ENCODE peak calls at places on chromosomes 1 and 21, in ten cellular contexts. J is IMR-90; Q is cardiac muscle cell; N is AG10803; P is CD8-positive, alpha-beta T cell; U is lower leg skin; R is GM23338; G is HL-60; H is tibial nerve; B is mesothelial cell of epicardium. D is an unnamed sample.

GRCh38 chr1:67599085-67599484 is 85.9 kb upstream of the GADD45A start:
- DNase-seq in J (no peak), P (no peak), R (no peak), Q (peak; percentile 36), H (no peak), N (peak; percentile 43), B (no peak), U (peak; percentile 46), G (no peak), D (no peak)

GRCh38 chr1:88175631-88176226 is 508.3 kb upstream of the PKN2 start:
- DNase-seq in J (peak; percentile 30), Q (peak; percentile 2), H (no peak), B (no peak), N (peak; percentile 9), G (no peak), U (no peak), R (no peak), P (no peak), D (no peak)

GRCh38 chr1:33381979-33382378 is 48.9 kb downstream of the PHC2 start:
- DNase-seq in H (no peak), Q (no peak), B (peak; percentile 9), U (no peak), J (no peak), R (no peak), P (no peak), G (no peak), N (no peak), D (no peak)

GRCh38 chr1:115063238-115063901 is 25.9 kb downstream of the TSPAN2 start:
- DNase-seq in N (no peak), R (no peak), Q (no peak), G (no peak), J (no peak), U (no peak), H (no peak), B (no peak), P (no peak), D (no peak)

GRCh38 chr21:38352536-38353219 is 95.9 kb downstream of the KCNJ15 start:
- DNase-seq in H (peak; percentile 78), B (peak; percentile 72), Q (peak; percentile 68), U (peak; percentile 91), N (peak; percentile 79), P (no peak), J (peak; percentile 76), R (peak; percentile 87), G (no peak), D (no peak)

GRCh38 chr21:26388731-26389231 is 184.3 kb downstream of the CYYR1 start:
- DNase-seq in H (no peak), U (no peak), N (peak; percentile 78), P (no peak), B (no peak), Q (no peak), J (peak; percentile 38), R (no peak), G (no peak), D (no peak)

GRCh38 chr1:37704966-37705365 is 12.7 kb downstream of the CDCA8 start:
- DNase-seq in J (peak; percentile 44), U (no peak), R (no peak), B (no peak), H (no peak), Q (no peak), P (no peak), G (no peak), N (peak; percentile 95), D (no peak)

GRCh38 chr1:80427886-80428285 is 1372.8 kb upstream of the ADGRL2 start:
- DNase-seq in J (no peak), Q (no peak), R (no peak), G (no peak), H (no peak), P (no peak), N (no peak), B (no peak), U (no peak), D (no peak)

GRCh38 chr21:39314155-39315027 is 959 bp upstream of the BRWD1 start:
- DNase-seq in N (peak; percentile 80), Q (peak; percentile 74), J (peak; percentile 65), P (peak; percentile 38), G (no peak), R (peak; percentile 75), H (peak; percentile 31), U (peak; percentile 87), B (peak; percentile 75), D (peak; percentile 77)

GRCh38 chr21:15430577-15430976 is 299.2 kb upstream of the USP25 start:
- DNase-seq in R (no peak), U (no peak), G (no peak), N (peak; percentile 1), J (no peak), P (no peak), Q (no peak), H (peak; percentile 52), B (no peak), D (no peak)

GRCh38 chr21:15434185-15434905 is 295.4 kb upstream of the USP25 start:
- DNase-seq in P (no peak), G (no peak), Q (no peak), H (no peak), J (no peak), U (no peak), R (no peak), B (no peak), N (no peak), D (no peak)

GRCh38 chr21:15433091-15433490 is 296.7 kb upstream of the USP25 start:
- DNase-seq in P (no peak), U (no peak), Q (no peak), G (no peak), B (no peak), N (no peak), J (no peak), R (no peak), H (no peak), D (no peak)

GRCh38 chr21:15430023-15430422 is 299.8 kb upstream of the USP25 start:
- DNase-seq in N (no peak), H (no peak), R (no peak), G (no peak), U (no peak), P (no peak), B (no peak), Q (no peak), J (no peak), D (no peak)

GRCh38 chr21:15431053-15431452 is 298.7 kb upstream of the USP25 start:
- DNase-seq in Q (no peak), U (no peak), H (no peak), G (no peak), N (no peak), R (no peak), P (no peak), B (no peak), J (no peak), D (no peak)
- TF ChIP-seq CTCF in Q (no peak), U (no peak), H (no peak), G (no peak), N (no peak), R (no peak), P (no peak), B (no peak), J (no peak), D (no peak)

DNA sequence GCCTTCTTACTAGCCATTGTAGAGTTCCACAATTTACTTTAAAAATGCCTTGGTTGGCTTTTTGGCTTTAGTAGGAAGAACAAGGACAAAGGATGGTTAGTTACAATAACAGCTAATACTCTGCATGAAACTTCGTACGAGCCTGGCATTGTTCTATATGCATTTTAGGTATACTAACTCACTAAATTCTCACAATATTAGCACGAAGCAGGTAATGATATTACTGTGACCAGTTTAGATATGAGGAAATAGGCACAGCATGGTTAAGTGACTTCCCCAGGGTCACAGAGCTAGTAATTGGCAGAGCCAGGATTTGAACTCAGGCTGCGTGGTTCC is 50.5 kb upstream of the CYP2J2 start:
- DNase-seq in J (no peak), U (no peak), G (no peak), P (no peak), N (no peak), R (no peak), Q (no peak), B (no peak), H (no peak), D (no peak)
- TF ChIP-seq CTCF in J (no peak), U (no peak), G (no peak), P (no peak), N (no peak), R (no peak), Q (no peak), B (no peak), H (peak; percentile 6), D (peak; percentile 13)

DNA sequence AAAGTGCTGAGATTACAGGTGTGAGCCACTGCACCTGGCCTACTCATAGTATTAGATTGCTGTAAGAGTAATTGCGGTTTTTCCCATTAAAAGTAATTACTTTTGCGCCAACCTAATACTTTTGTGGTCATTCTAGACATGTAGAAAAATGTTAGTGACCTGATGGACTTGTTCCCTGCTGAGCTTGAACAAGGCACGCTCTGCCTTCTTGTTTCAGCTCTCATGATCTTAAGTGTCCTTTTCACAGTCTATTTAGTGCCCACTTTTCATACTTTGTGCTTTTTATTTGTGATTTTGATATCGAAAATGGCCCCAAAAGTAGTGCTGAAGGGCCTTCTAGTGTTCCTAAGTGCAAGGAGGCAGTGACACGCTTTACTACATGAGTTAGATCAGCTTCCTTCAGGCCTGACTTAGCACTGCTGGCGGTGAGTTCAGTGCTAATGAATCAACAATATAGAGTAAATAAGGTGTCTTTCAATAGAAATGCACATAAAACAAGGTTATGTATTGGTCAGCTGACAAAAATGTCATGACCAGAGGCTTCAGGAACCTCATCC is 5.6 kb upstream of the RD3 start:
- DNase-seq in U (no peak), N (no peak), B (no peak), H (no peak), P (no peak), J (no peak), Q (no peak), G (no peak), R (no peak), D (no peak)
- TF ChIP-seq CTCF in U (no peak), N (no peak), B (no peak), H (no peak), P (no peak), J (no peak), Q (no peak), G (no peak), R (no peak), D (no peak)

DNA sequence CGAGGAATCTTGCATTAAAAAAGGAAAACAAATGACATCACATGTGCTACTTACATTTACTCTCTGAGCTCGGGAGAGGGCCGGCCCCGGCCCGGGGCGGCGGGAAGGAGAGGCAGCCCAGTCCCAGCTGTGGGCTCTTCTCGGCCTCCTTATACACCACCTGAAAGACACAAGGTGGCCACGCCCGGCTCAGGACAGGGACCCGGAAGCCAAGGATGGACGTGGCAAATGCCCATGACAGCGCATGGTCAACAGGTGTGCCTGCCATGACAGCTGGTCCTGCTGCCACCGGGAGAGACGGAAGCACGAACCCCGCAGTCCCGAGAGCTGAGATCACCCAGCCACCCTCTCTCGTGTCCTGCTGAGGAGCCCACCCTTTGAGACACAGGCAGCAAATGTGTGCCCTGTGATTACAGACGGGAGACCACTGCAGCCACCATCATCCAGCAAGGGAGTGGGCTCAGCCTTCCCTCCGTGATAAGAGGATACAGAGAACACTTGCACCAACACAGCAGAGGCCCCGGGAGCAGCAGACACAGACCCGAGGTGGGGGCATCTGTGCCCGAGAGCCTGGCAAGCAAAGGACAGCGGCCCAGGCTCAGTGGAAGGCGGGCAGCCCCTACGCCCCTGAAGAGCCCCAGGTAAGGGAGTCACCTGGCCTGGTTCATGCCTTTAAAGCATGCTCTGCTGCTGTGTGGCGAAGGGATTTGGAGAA is 8.7 kb downstream of the TPRG1L start:
- DNase-seq in Q (no peak), H (no peak), J (no peak), P (no peak), U (no peak), B (no peak), R (no peak), G (no peak), N (no peak), D (no peak)
- TF ChIP-seq CTCF in Q (no peak), H (no peak), J (no peak), P (no peak), U (no peak), B (no peak), R (no peak), G (no peak), N (no peak), D (no peak)

GRCh38 chr1:6472391-6472790 is 6.4 kb upstream of the TNFRSF25 start:
- DNase-seq in P (no peak), R (no peak), B (no peak), U (no peak), G (no peak), J (no peak), H (no peak), Q (no peak), N (no peak), D (no peak)
- TF ChIP-seq CTCF in P (no peak), R (peak; percentile 73), B (no peak), U (no peak), G (no peak), J (peak; percentile 12), H (no peak), Q (peak; percentile 34), N (no peak), D (peak; percentile 43)

D was measured in type B pancreatic cell.